ENCODE peak calls at places on chromosomes 2 and 18, in nine cellular contexts. Y, Q, T, J, Z, L, F, P and K are unnamed samples.

GRCh38 chr2:239747274-239747673 is 277.9 kb downstream of the NDUFA10 start:
- DNase-seq in J (no peak), Y (no peak), Z (no peak), F (no peak), L (no peak), T (no peak), Q (no peak), P (no peak), K (no peak)

GRCh38 chr18:61825386-61825785 is 67.4 kb downstream of the RNF152 start:
- DNase-seq in L (peak; percentile 14), F (peak; percentile 63), Z (no peak), Q (no peak), Y (peak; percentile 85), T (no peak), P (no peak), J (no peak), K (no peak)

GRCh38 chr2:151769606-151770005 is 35.3 kb upstream of the NEB start:
- DNase-seq in F (no peak), J (no peak), Q (no peak), L (no peak), Y (no peak), P (no peak), T (no peak), Z (no peak), K (no peak)

GRCh38 chr2:15117409-15118030 is 443.6 kb downstream of the NBAS start:
- DNase-seq in T (no peak), Q (no peak), Z (no peak), Y (no peak), P (no peak), L (no peak), J (no peak), F (no peak), K (no peak)

GRCh38 chr2:238938460-238939055 is 90.7 kb downstream of the TWIST2 start:
- DNase-seq in P (peak; percentile 92), F (peak; percentile 56), L (peak; percentile 99), Y (peak; percentile 100), Q (no peak), T (peak; percentile 97), J (no peak), Z (no peak), K (peak; percentile 31)

GRCh38 chr2:25324905-25325592 is 16.7 kb downstream of the DNMT3A start:
- DNase-seq in Z (no peak), Y (peak; percentile 70), T (no peak), J (no peak), Q (no peak), P (peak; percentile 91), L (peak; percentile 53), F (peak; percentile 76), K (peak; percentile 97)

GRCh38 chr2:24922556-24922955 is 2.5 kb upstream of the ADCY3 start:
- DNase-seq in Q (no peak), T (no peak), Y (no peak), P (no peak), F (no peak), Z (no peak), J (no peak), L (no peak), K (no peak)

GRCh38 chr2:102106133-102106556 is 36.4 kb upstream of the IL1R1 start:
- DNase-seq in Q (peak; percentile 58), J (no peak), Y (peak; percentile 67), P (no peak), Z (no peak), L (peak; percentile 33), T (no peak), F (peak; percentile 75), K (no peak)

GRCh38 chr18:36476433-36476832 is 178.9 kb downstream of the FHOD3 start:
- DNase-seq in L (no peak), F (peak; percentile 7), Y (no peak), Z (no peak), J (no peak), T (no peak), Q (no peak), P (no peak), K (no peak)

GRCh38 chr18:54220406-54220805 is 4.1 kb downstream of the MBD2 start:
- DNase-seq in L (no peak), T (no peak), Z (no peak), Y (no peak), P (no peak), F (no peak), Q (no peak), J (no peak), K (no peak)

DNA sequence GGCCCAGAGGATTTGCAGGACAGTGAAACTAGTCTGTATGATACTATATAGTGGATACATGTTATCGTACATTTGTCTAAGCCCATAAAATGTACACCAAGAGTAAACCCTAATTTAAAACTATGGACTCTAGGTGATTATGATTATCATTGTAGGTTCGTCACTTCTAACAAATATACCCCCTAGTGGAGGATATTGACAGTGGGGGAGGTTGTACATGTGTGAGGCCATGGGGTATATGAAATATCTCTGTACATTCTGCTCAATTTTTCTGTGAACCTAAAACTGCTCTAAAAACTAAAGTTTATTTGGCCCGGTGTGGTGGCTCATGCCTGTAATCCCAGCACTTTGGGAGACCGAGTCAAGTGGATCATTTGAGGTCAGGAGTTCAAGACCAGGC is 81.2 kb upstream of the CAB39 start:
- DNase-seq in P (no peak), Q (no peak), F (no peak), T (no peak), J (no peak), Y (no peak), Z (no peak), L (no peak), K (no peak)
- TF ChIP-seq CTCF in P (no peak), Q (no peak), F (no peak), T (no peak), J (no peak), Y (no peak), Z (no peak), L (no peak), K (no peak)

GRCh38 chr2:135531231-135532197 is at the start of gene R3HDM1:
- DNase-seq in Y (peak; percentile 100), T (peak; percentile 99), L (peak; percentile 100), P (peak; percentile 99), F (peak; percentile 100), Z (peak; percentile 90), J (peak; percentile 95), Q (peak; percentile 94), K (peak; percentile 99)
- TF ChIP-seq CTCF in Y (no peak), T (no peak), L (no peak), P (no peak), F (peak; percentile 14), Z (peak; percentile 38), J (no peak), Q (peak; percentile 18), K (no peak)

GRCh38 chr2:60880633-60880987 is 764 bp upstream of the REL start:
- DNase-seq in L (no peak), Z (no peak), Q (no peak), T (no peak), J (no peak), Y (no peak), P (no peak), F (no peak), K (no peak)

GRCh38 chr2:60883896-60884295 is 2.5 kb downstream of the REL start:
- DNase-seq in T (no peak), Y (no peak), Q (no peak), J (no peak), L (no peak), P (no peak), Z (no peak), F (no peak), K (no peak)

GRCh38 chr2:60884795-60885194 is 3.4 kb downstream of the REL start:
- DNase-seq in T (no peak), Z (no peak), P (no peak), L (no peak), Q (no peak), J (no peak), F (no peak), Y (peak; percentile 3), K (no peak)

GRCh38 chr2:60882971-60883753 is 1.8 kb downstream of the REL start:
- DNase-seq in L (no peak), Q (no peak), P (no peak), Y (peak; percentile 5), J (no peak), Z (no peak), T (no peak), F (peak; percentile 26), K (no peak)

DNA sequence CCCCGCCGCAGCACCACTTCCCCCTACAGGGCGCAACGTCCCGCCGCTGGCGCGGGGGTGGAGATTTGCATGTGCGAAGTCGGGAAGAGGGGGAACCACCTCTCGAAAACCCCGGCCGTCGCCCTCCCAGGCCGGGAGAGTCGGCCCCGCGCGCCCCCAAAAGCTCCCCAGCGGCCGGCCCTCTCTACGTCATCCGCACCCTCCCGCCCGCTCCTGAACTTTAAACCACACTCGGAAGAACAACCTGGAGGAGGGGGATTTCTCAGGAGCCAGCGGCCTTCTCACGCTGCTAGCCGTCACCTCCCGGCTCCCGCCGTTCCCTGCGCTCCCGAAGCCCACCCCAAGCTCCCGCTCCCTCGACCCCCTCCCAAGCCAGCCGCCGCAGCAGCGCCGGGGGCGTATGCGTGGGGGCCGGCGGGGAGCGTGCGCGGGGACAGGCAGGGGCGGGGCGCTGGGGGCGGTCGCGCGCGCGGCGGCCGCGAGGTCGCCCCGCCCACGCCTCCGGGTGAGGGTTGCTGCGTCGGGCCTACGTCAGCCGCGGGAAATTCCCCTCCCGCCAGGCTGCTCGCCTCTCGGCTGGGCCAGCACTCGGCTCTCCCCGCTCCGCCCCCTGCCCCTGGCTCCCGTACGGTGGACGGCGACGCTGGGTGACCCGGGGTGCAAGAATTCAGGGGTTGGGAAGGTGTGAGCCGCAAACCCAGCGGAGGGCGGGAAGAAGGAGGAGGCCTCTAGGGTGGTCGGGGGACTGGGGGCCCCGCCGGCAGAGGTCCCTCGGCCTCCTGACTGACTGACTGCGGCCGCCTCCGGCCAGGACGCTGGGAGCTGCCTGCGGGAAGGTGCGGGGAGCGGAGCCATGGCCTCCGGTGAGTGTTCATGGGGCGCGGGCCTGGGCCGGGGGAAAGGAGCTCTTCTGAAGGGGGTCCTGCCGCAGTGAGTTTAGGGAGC is at the start of gene REL:
- DNase-seq in Z (peak; percentile 81), Q (peak; percentile 78), P (peak; percentile 84), T (peak; percentile 97), L (peak; percentile 65), J (peak; percentile 89), Y (peak; percentile 83), F (peak; percentile 90), K (peak; percentile 53)
- TF ChIP-seq CTCF in Z (peak; percentile 35), Q (no peak), P (peak; percentile 12), T (no peak), L (peak; percentile 27), J (no peak), Y (peak; percentile 28), F (peak; percentile 37), K (peak; percentile 23)

DNA sequence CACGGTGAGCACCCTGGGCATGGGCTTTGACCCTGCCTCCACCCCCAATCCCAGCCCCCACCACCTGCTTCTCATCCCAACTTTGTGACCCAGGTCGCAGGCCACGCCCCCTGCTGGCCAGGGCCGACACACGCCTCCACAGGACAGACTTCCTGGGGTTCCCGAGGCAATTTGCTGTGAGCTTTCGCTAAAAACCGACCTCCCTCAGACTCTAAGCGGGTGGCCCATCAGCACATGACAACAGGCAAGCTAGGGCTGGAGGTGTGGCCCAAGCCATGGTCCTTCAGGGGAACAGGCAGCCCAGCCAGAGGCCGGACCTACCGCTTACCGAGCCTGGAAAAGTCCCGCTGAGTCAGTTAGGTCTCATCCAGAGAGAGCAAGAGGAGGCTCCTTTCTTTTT is 31.9 kb downstream of the C1QL2 start:
- DNase-seq in Z (peak; percentile 27), P (no peak), T (no peak), F (no peak), J (peak; percentile 85), Q (peak; percentile 50), L (no peak), Y (no peak), K (no peak)
- TF ChIP-seq CTCF in Z (peak; percentile 58), P (peak; percentile 8), T (no peak), F (peak; percentile 54), J (peak; percentile 78), Q (peak; percentile 42), L (peak; percentile 67), Y (peak; percentile 46), K (no peak)